ENCODE peak calls at places on chromosomes 6 and 20, in four cellular contexts. One of them, this sample, is unnamed.

GRCh38 chr20:31704225-31705119 is 18.2 kb downstream of the BCL2L1 start:
- DNase-seq in activated naive CD8-positive, alpha-beta T cell treated with anti-CD3 and anti-CD28 coated beads for 36 hours: no peak
- DNase-seq in brain microvascular endothelial cell: peak; percentile 52
- DNase-seq in HS-5: peak; percentile 77
- DNase-seq in this sample: peak; percentile 85

GRCh38 chr6:88473622-88474021 is 307.5 kb upstream of the CNR1 start:
- DNase-seq in activated naive CD8-positive, alpha-beta T cell treated with anti-CD3 and anti-CD28 coated beads for 36 hours: no peak
- DNase-seq in brain microvascular endothelial cell: no peak
- DNase-seq in HS-5: no peak
- DNase-seq in this sample: no peak

GRCh38 chr20:60993647-60994046 is 258.4 kb upstream of the CDH4 start:
- DNase-seq in activated naive CD8-positive, alpha-beta T cell treated with anti-CD3 and anti-CD28 coated beads for 36 hours: no peak
- DNase-seq in brain microvascular endothelial cell: no peak
- DNase-seq in HS-5: no peak
- DNase-seq in this sample: no peak

GRCh38 chr6:168938546-168938945 is 315.1 kb downstream of the THBS2 start:
- DNase-seq in activated naive CD8-positive, alpha-beta T cell treated with anti-CD3 and anti-CD28 coated beads for 36 hours: no peak
- DNase-seq in brain microvascular endothelial cell: no peak
- DNase-seq in HS-5: no peak
- DNase-seq in this sample: no peak

GRCh38 chr6:159608961-159609673 is 83.9 kb downstream of the SOD2 start:
- DNase-seq in activated naive CD8-positive, alpha-beta T cell treated with anti-CD3 and anti-CD28 coated beads for 36 hours: no peak
- DNase-seq in brain microvascular endothelial cell: peak; percentile 30
- DNase-seq in HS-5: no peak
- DNase-seq in this sample: peak; percentile 42

GRCh38 chr20:9359561-9360308 is 154.7 kb upstream of the LAMP5 start:
- DNase-seq in activated naive CD8-positive, alpha-beta T cell treated with anti-CD3 and anti-CD28 coated beads for 36 hours: no peak
- DNase-seq in brain microvascular endothelial cell: peak; percentile 64
- DNase-seq in HS-5: peak; percentile 13
- DNase-seq in this sample: no peak

GRCh38 chr6:15897063-15897934 is 231.6 kb upstream of the MYLIP start:
- DNase-seq in activated naive CD8-positive, alpha-beta T cell treated with anti-CD3 and anti-CD28 coated beads for 36 hours: no peak
- DNase-seq in brain microvascular endothelial cell: peak; percentile 15
- DNase-seq in HS-5: no peak
- DNase-seq in this sample: no peak

GRCh38 chr20:14992961-14993360 is 655.5 kb upstream of the FLRT3 start:
- DNase-seq in activated naive CD8-positive, alpha-beta T cell treated with anti-CD3 and anti-CD28 coated beads for 36 hours: no peak
- DNase-seq in brain microvascular endothelial cell: no peak
- DNase-seq in HS-5: no peak
- DNase-seq in this sample: no peak

GRCh38 chr6:88914180-88914579 is 49.2 kb downstream of the RNGTT start:
- DNase-seq in activated naive CD8-positive, alpha-beta T cell treated with anti-CD3 and anti-CD28 coated beads for 36 hours: no peak
- DNase-seq in brain microvascular endothelial cell: no peak
- DNase-seq in HS-5: no peak
- DNase-seq in this sample: no peak

GRCh38 chr6:168055696-168056489 is 23.1 kb downstream of the FRMD1 start:
- DNase-seq in activated naive CD8-positive, alpha-beta T cell treated with anti-CD3 and anti-CD28 coated beads for 36 hours: no peak
- DNase-seq in brain microvascular endothelial cell: no peak
- DNase-seq in HS-5: no peak
- DNase-seq in this sample: no peak

GRCh38 chr6:118775381-118775780 is 118.6 kb upstream of the ASF1A start:
- DNase-seq in activated naive CD8-positive, alpha-beta T cell treated with anti-CD3 and anti-CD28 coated beads for 36 hours: no peak
- DNase-seq in brain microvascular endothelial cell: no peak
- DNase-seq in HS-5: no peak
- DNase-seq in this sample: no peak